ENCODE peak calls at places on chromosomes 16 and 17, in seven cellular contexts. Q is mammary epithelial cell; C is effector memory CD4-positive, alpha-beta T cell; I is brain microvascular endothelial cell; Z is heart left ventricle; D is esophagus squamous epithelium; B is sigmoid colon. W is an unnamed sample. For H3K36me3 and H3K27me3, the result is how much of the 10 kb centered on the place peaks cover.

GRCh38 chr16:80972611-80973010 is 34.1 kb downstream of the CMC2 start:
- DNase-seq in I (no peak), Q (no peak), D (no peak), Z (no peak), C (no peak), B (no peak), W (no peak)

GRCh38 chr16:24051125-24051524 is 205.0 kb upstream of the CACNG3 start:
- DNase-seq in I (no peak), Z (no peak), Q (no peak), B (no peak), D (no peak), C (no peak), W (no peak)

GRCh38 chr17:32174889-32175288 is 32.6 kb downstream of the RHOT1 start:
- DNase-seq in Z (no peak), B (no peak), Q (no peak), C (no peak), I (no peak), D (no peak), W (no peak)

GRCh38 chr16:85616608-85617311 is 3.6 kb downstream of the GSE1 start:
- DNase-seq in Q (no peak), D (peak), C (no peak), I (no peak), Z (peak), B (no peak), W (no peak)

GRCh38 chr16:73794936-73795335 is 501.7 kb upstream of the PSMD7 start:
- DNase-seq in C (no peak), B (peak), I (no peak), Q (no peak), Z (peak), D (no peak), W (no peak)

GRCh38 chr17:488993-489757 is 136.6 kb upstream of the RPH3AL start:
- DNase-seq in Z (no peak), D (no peak), C (peak), B (no peak), I (no peak), Q (peak), W (peak)

GRCh38 chr17:79515646-79516604 is 94.9 kb downstream of the RBFOX3 start:
- DNase-seq in I (no peak), D (no peak), Q (peak), B (no peak), C (no peak), Z (no peak), W (no peak)

GRCh38 chr17:6458416-6458950 is 14.2 kb downstream of the PIMREG start:
- DNase-seq in C (no peak), B (no peak), I (no peak), D (no peak), Q (no peak), Z (no peak), W (no peak)

GRCh38 chr16:80250376-80250775 is 290.4 kb upstream of the DYNLRB2 start:
- DNase-seq in Z (no peak), C (no peak), I (no peak), Q (no peak), D (no peak), B (no peak), W (no peak)

GRCh38 chr17:3803308-3803640 is 2.3 kb upstream of the ITGAE start:
- DNase-seq in B (no peak), D (no peak), C (no peak), I (no peak), Q (no peak), Z (no peak), W (no peak)

GRCh38 chr16:17612336-17612735 is 141.6 kb upstream of the XYLT1 start:
- DNase-seq in I (no peak), C (no peak), Q (no peak), Z (no peak), B (no peak), D (no peak), W (no peak)

GRCh38 chr16:85537795-85538401 is 75.2 kb upstream of the GSE1 start:
- DNase-seq in Z (no peak), B (no peak), Q (no peak), D (no peak), C (no peak), I (no peak), W (no peak)

GRCh38 chr17:56710986-56711385 is 117.5 kb downstream of the NOG start:
- DNase-seq in D (no peak), B (no peak), I (no peak), Q (peak), C (no peak), Z (no peak), W (no peak)

GRCh38 chr16:89052824-89053724 is 40.6 kb upstream of the ACSF3 start:
- DNase-seq in Z (no peak), I (no peak), Q (peak), D (no peak), C (no peak), B (no peak), W (peak)

GRCh38 chr17:2852729-2853110 is 56.5 kb downstream of the RAP1GAP2 start:
- DNase-seq in Q (no peak), B (no peak), C (no peak), D (no peak), I (no peak), Z (peak), W (no peak)

GRCh38 chr17:82881900-82882714 is 42.3 kb upstream of the ZNF750 start:
- DNase-seq in C (no peak), I (no peak), Q (no peak), D (no peak), B (peak), Z (peak), W (peak)

GRCh38 chr16:56748826-56749225 is 18.9 kb downstream of the NUP93 start:
- DNase-seq in Q (no peak), I (no peak), B (no peak), C (no peak), D (no peak), Z (no peak), W (no peak)

GRCh38 chr17:38598536-38598935 is 7.2 kb downstream of the SRCIN1 start:
- DNase-seq in C (no peak), Q (peak), Z (no peak), B (no peak), I (peak), D (no peak), W (peak)

GRCh38 chr17:44688675-44689491 is 693 bp downstream of the CCDC43 start:
- DNase-seq in D (no peak), I (no peak), Z (no peak), C (no peak), B (no peak), Q (peak), W (peak)

GRCh38 chr16:75318737-75319136 is 67.3 kb upstream of the BCAR1 start:
- DNase-seq in C (no peak), I (no peak), B (no peak), Z (no peak), Q (no peak), D (no peak), W (no peak)

GRCh38 chr17:45228985-45229517 is 7.4 kb downstream of the FMNL1 start:
- DNase-seq in Q (peak), C (peak), Z (peak), I (peak), B (peak), D (no peak), W (peak)

GRCh38 chr17:31654936-31655335 is 204.1 kb downstream of the COPRS start:
- DNase-seq in I (no peak), B (no peak), Z (no peak), D (no peak), C (no peak), Q (peak), W (peak)

GRCh38 chr16:10777356-10777755 is 33.7 kb downstream of the NUBP1 start:
- DNase-seq in I (no peak), D (no peak), Q (no peak), C (no peak), Z (no peak), B (no peak), W (no peak)

GRCh38 chr17:63653018-63653417 is 30.8 kb downstream of the MAP3K3 start:
- DNase-seq in C (no peak), I (no peak), B (no peak), Z (no peak), D (no peak), Q (no peak), W (no peak)

GRCh38 chr16:11208916-11209665 is 46.9 kb downstream of the SOCS1 start:
- DNase-seq in D (no peak), C (no peak), Z (no peak), I (no peak), B (no peak), Q (peak), W (no peak)

GRCh38 chr17:44865921-44866320 is 18.2 kb downstream of the HIGD1B start:
- DNase-seq in Z (no peak), C (no peak), Q (no peak), D (no peak), I (no peak), B (no peak), W (no peak)

GRCh38 chr16:50407351-50407750 is 38.6 kb upstream of the BRD7 start:
- DNase-seq in C (no peak), Z (no peak), B (no peak), D (no peak), I (no peak), Q (no peak), W (no peak)

GRCh38 chr17:61598014-61598413 is 7.0 kb upstream of the NACA2 start:
- DNase-seq in D (no peak), Q (no peak), C (no peak), B (no peak), Z (no peak), I (no peak), W (no peak)

GRCh38 chr17:78563189-78564145 is 13.7 kb downstream of the DNAH17 start:
- DNase-seq in Z (peak), C (no peak), B (peak), I (no peak), D (no peak), Q (no peak), W (peak)

GRCh38 chr16:750454-750853 is 9.7 kb upstream of the CIAO3 start:
- DNase-seq in B (no peak), C (no peak), Q (no peak), I (no peak), D (no peak), Z (no peak), W (no peak)

GRCh38 chr17:2724783-2725164 is 13.2 kb upstream of the CLUH start:
- DNase-seq in B (no peak), Q (peak), D (no peak), Z (no peak), C (no peak), I (no peak), W (peak)

GRCh38 chr16:68227183-68227793 is 8.6 kb downstream of the ESRP2 start:
- DNase-seq in Q (no peak), Z (no peak), C (no peak), B (peak), D (no peak), I (no peak), W (no peak)

GRCh38 chr17:1126801-1127550 is 52.8 kb downstream of the ABR start:
- DNase-seq in Q (no peak), B (no peak), C (no peak), I (no peak), Z (no peak), D (no peak), W (no peak)

GRCh38 chr17:28928061-28928460 is 23.3 kb downstream of the PHF12 start:
- DNase-seq in C (peak), D (no peak), Q (peak), B (no peak), I (peak), Z (no peak), W (no peak)

GRCh38 chr16:852451-853185 is 52.1 kb upstream of the GNG13 start:
- DNase-seq in Q (no peak), B (no peak), D (no peak), C (no peak), Z (no peak), I (no peak), W (no peak)

GRCh38 chr17:10050597-10051101 is 145.6 kb upstream of the RCVRN start:
- DNase-seq in Z (peak), D (no peak), C (no peak), I (no peak), Q (no peak), B (peak), W (peak)

GRCh38 chr16:19872935-19873334 is 11.7 kb downstream of the GPRC5B start:
- DNase-seq in Q (no peak), D (no peak), C (no peak), I (no peak), B (no peak), Z (no peak), W (no peak)

GRCh38 chr17:56064506-56064905 is 88.8 kb upstream of the ANKFN1 start:
- DNase-seq in Z (no peak), Q (no peak), B (no peak), D (no peak), C (no peak), I (no peak), W (no peak)

GRCh38 chr16:74623214-74623842 is 16.4 kb upstream of the GLG1 start:
- DNase-seq in I (no peak), B (no peak), C (no peak), D (no peak), Q (peak), Z (no peak), W (peak)

GRCh38 chr16:80319181-80319580 is 221.6 kb upstream of the DYNLRB2 start:
- DNase-seq in D (no peak), C (no peak), Q (peak), I (no peak), Z (no peak), B (no peak), W (no peak)

GRCh38 chr17:75624021-75624420 is 9.2 kb upstream of the SMIM5 start:
- DNase-seq in Q (no peak), C (no peak), B (no peak), D (no peak), I (no peak), Z (no peak), W (no peak)
- H3K36me3 ChIP-seq in Q (under half), C (under half), B (under half), D (under half), I (under half), Z (half or more), W (under half)

GRCh38 chr16:13977177-13977576 is 57.2 kb downstream of the ERCC4 start:
- DNase-seq in Q (no peak), I (no peak), B (no peak), D (no peak), C (no peak), Z (no peak), W (no peak)
- H3K27me3 ChIP-seq in Q (under half), I (under half), B (under half), D (under half), C (under half), Z (under half), W (under half)

GRCh38 chr16:28556914-28557320 is 3.2 kb downstream of the SGF29 start:
- DNase-seq in C (no peak), D (no peak), B (no peak), I (no peak), Z (no peak), Q (no peak), W (no peak)
- H3K36me3 ChIP-seq in C (under half), D (under half), B (under half), I (under half), Z (under half), Q (under half), W (under half)

DNA sequence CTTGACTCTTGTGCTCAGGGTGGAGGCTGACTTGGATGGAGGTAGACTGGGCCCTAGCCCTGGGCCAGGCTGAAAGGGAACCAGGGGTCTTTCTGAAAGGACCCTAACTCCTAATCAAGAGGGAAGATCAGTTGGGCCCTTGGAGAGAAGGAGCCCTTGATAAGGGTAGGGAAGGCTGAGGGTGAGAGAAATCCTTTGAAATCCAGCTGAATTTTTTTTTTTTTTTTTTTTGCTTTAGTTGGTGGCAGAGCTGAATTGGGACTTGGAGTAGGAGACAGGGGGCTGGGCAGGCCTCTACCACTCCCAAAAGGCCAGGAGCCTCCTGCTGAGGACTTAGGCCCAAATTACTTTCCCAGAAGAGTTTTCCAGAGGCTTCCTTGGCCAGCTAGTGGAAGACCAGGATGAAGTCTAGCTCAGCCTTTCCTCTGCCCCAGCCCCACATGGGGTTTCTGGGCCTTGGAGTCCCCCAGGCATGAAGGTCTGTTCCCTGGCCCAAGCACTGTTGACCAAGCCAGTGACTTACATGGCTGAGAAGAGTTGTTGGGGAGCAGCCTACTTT is 641 bp upstream of the HOXB3 start:
- DNase-seq in D (no peak), C (no peak), Q (no peak), Z (no peak), B (no peak), I (no peak), W (peak)
- H3K27me3 ChIP-seq in D (under half), C (under half), Q (under half), Z (half or more), B (under half), I (half or more), W (under half)

GRCh38 chr17:59642535-59642934 is 22.8 kb downstream of the CLTC start:
- DNase-seq in Q (no peak), B (no peak), I (no peak), C (no peak), D (no peak), Z (no peak), W (no peak)

GRCh38 chr17:59633658-59634359 is 14.1 kb downstream of the CLTC start:
- DNase-seq in B (no peak), C (no peak), I (no peak), Z (no peak), Q (no peak), D (no peak), W (no peak)

GRCh38 chr17:59634632-59635561 is 15.2 kb downstream of the CLTC start:
- DNase-seq in B (no peak), Z (no peak), Q (peak), C (no peak), D (no peak), I (no peak), W (no peak)

GRCh38 chr17:59641799-59642484 is 22.2 kb downstream of the CLTC start:
- DNase-seq in D (no peak), B (no peak), Z (no peak), I (no peak), C (no peak), Q (no peak), W (no peak)

DNA sequence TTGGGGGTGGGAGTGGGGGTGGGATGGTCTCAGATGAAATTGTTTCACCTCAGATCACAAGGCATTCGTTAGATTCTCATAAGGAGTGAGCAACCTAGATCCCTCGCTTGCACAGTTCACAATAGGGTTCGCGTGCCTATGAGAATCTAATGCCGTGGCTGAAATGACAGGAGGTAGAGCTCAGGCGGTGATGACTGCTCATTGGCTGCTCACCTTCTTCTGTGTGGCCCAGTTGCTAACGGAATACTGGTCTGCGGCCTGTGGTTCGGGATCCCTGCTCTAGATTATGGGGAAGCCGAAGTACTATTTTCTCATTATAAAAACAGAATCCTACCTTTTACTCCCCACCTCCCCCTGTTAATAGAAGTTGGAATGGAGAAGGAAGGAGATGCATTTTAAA is 18.9 kb downstream of the CLTC start:
- DNase-seq in I (no peak), C (no peak), Q (no peak), Z (no peak), B (no peak), D (no peak), W (no peak)
- H3K36me3 ChIP-seq in I (under half), C (under half), Q (under half), Z (under half), B (under half), D (under half), W (under half)

GRCh38 chr17:76538281-76538931 is 897 bp upstream of the CYGB start:
- DNase-seq in C (no peak), Q (no peak), I (no peak), B (no peak), Z (no peak), D (no peak), W (no peak)
- H3K27me3 ChIP-seq in C (under half), Q (under half), I (under half), B (under half), Z (under half), D (under half), W (under half)

W was measured in fibroblast of lung.